ENCODE peak calls at places on chromosomes 13 and 19, in six cellular contexts. One of them, this sample, is unnamed.

GRCh38 chr19:843180-843835 is 2.5 kb downstream of the PRTN3 start:
- DNase-seq in Peyer's patch: no peak
- DNase-seq in fibroblast of lung: no peak
- DNase-seq in ovary: no peak
- DNase-seq in body of pancreas: peak
- DNase-seq in heart right ventricle: peak
- DNase-seq in this sample: no peak

GRCh38 chr13:109400625-109401257 is 385.6 kb downstream of the IRS2 start:
- DNase-seq in heart right ventricle: peak
- DNase-seq in Peyer's patch: no peak
- DNase-seq in ovary: no peak
- DNase-seq in body of pancreas: no peak
- DNase-seq in fibroblast of lung: peak
- DNase-seq in this sample: no peak

GRCh38 chr13:41562083-41562482 is 104.7 kb downstream of the RGCC start:
- DNase-seq in body of pancreas: peak
- DNase-seq in fibroblast of lung: peak
- DNase-seq in heart right ventricle: peak
- DNase-seq in Peyer's patch: no peak
- DNase-seq in ovary: peak
- DNase-seq in this sample: no peak

GRCh38 chr19:12899891-12900518 is 9.0 kb downstream of the GCDH start:
- DNase-seq in heart right ventricle: no peak
- DNase-seq in body of pancreas: no peak
- DNase-seq in fibroblast of lung: no peak
- DNase-seq in Peyer's patch: no peak
- DNase-seq in ovary: no peak
- DNase-seq in this sample: no peak

GRCh38 chr19:39262496-39262895 is 5.7 kb upstream of the IFNL2 start:
- DNase-seq in fibroblast of lung: no peak
- DNase-seq in heart right ventricle: no peak
- DNase-seq in body of pancreas: no peak
- DNase-seq in Peyer's patch: no peak
- DNase-seq in ovary: no peak
- DNase-seq in this sample: no peak

GRCh38 chr19:46080561-46080960 is 39.8 kb upstream of the IGFL4 start:
- DNase-seq in Peyer's patch: no peak
- DNase-seq in ovary: peak
- DNase-seq in body of pancreas: peak
- DNase-seq in fibroblast of lung: peak
- DNase-seq in heart right ventricle: no peak
- DNase-seq in this sample: no peak

GRCh38 chr13:41458187-41458938 is 1.0 kb downstream of the RGCC start:
- DNase-seq in body of pancreas: peak
- DNase-seq in fibroblast of lung: peak
- DNase-seq in Peyer's patch: peak
- DNase-seq in ovary: no peak
- DNase-seq in heart right ventricle: peak
- DNase-seq in this sample: no peak

GRCh38 chr13:26707122-26708006 is 53.2 kb downstream of the GPR12 start:
- DNase-seq in fibroblast of lung: peak
- DNase-seq in ovary: no peak
- DNase-seq in heart right ventricle: no peak
- DNase-seq in Peyer's patch: no peak
- DNase-seq in body of pancreas: no peak
- DNase-seq in this sample: no peak

GRCh38 chr19:15241259-15241658 is 9.0 kb upstream of the EPHX3 start:
- DNase-seq in fibroblast of lung: no peak
- DNase-seq in Peyer's patch: no peak
- DNase-seq in ovary: no peak
- DNase-seq in body of pancreas: no peak
- DNase-seq in heart right ventricle: no peak
- DNase-seq in this sample: peak

GRCh38 chr19:10861118-10861651 is 10.2 kb upstream of the CARM1 start:
- DNase-seq in heart right ventricle: no peak
- DNase-seq in Peyer's patch: no peak
- DNase-seq in fibroblast of lung: no peak
- DNase-seq in body of pancreas: peak
- DNase-seq in ovary: no peak
- DNase-seq in this sample: no peak

GRCh38 chr13:75135325-75135825 is 346.6 kb downstream of the TBC1D4 start:
- DNase-seq in heart right ventricle: no peak
- DNase-seq in Peyer's patch: no peak
- DNase-seq in fibroblast of lung: peak
- DNase-seq in ovary: no peak
- DNase-seq in body of pancreas: no peak
- DNase-seq in this sample: peak

GRCh38 chr19:30911491-30911890 is 437.7 kb downstream of the TSHZ3 start:
- DNase-seq in body of pancreas: no peak
- DNase-seq in heart right ventricle: no peak
- DNase-seq in ovary: no peak
- DNase-seq in Peyer's patch: no peak
- DNase-seq in fibroblast of lung: no peak
- DNase-seq in this sample: no peak

GRCh38 chr13:106528711-106529414 is 6.6 kb downstream of the EFNB2 start:
- DNase-seq in heart right ventricle: no peak
- DNase-seq in body of pancreas: no peak
- DNase-seq in fibroblast of lung: no peak
- DNase-seq in ovary: no peak
- DNase-seq in Peyer's patch: no peak
- DNase-seq in this sample: no peak

GRCh38 chr19:58020985-58021384 is 12.8 kb upstream of the ZSCAN1 start:
- DNase-seq in body of pancreas: no peak
- DNase-seq in fibroblast of lung: no peak
- DNase-seq in ovary: no peak
- DNase-seq in heart right ventricle: no peak
- DNase-seq in Peyer's patch: no peak
- DNase-seq in this sample: no peak
- H3K27ac ChIP-seq in body of pancreas: no peak
- H3K27ac ChIP-seq in fibroblast of lung: no peak
- H3K27ac ChIP-seq in ovary: no peak
- H3K27ac ChIP-seq in heart right ventricle: no peak
- H3K27ac ChIP-seq in Peyer's patch: no peak
- H3K27ac ChIP-seq in this sample: no peak

GRCh38 chr19:34556500-34556899 is 74.9 kb downstream of the WTIP start:
- DNase-seq in heart right ventricle: no peak
- DNase-seq in body of pancreas: peak
- DNase-seq in fibroblast of lung: no peak
- DNase-seq in ovary: no peak
- DNase-seq in Peyer's patch: no peak
- DNase-seq in this sample: no peak
- TF ChIP-seq CTCF in heart right ventricle: peak
- TF ChIP-seq CTCF in body of pancreas: peak
- TF ChIP-seq CTCF in fibroblast of lung: peak
- TF ChIP-seq CTCF in ovary: no peak
- TF ChIP-seq CTCF in Peyer's patch: peak
- TF ChIP-seq CTCF in this sample: no peak

DNA sequence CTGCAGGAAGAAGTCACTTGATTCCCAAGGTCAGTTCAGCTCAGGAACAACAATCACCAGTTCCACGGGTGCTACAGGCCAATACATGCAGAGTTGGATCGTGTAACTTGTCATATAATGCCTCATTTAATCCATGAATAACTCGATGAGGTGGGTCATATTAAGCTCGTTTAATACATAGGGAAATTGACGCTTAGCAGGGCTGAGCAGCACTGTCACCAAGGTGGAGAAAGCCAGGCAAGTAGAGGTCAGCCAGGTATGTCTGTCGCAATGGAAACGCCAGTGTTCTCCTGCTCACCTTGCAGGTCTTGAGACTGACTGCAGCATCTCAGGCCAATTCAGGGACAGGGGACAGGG is 52.3 kb downstream of the CCDC70 start:
- DNase-seq in ovary: no peak
- DNase-seq in Peyer's patch: no peak
- DNase-seq in body of pancreas: no peak
- DNase-seq in fibroblast of lung: no peak
- DNase-seq in heart right ventricle: no peak
- DNase-seq in this sample: no peak
- H3K27ac ChIP-seq in ovary: no peak
- H3K27ac ChIP-seq in Peyer's patch: no peak
- H3K27ac ChIP-seq in body of pancreas: no peak
- H3K27ac ChIP-seq in fibroblast of lung: no peak
- H3K27ac ChIP-seq in heart right ventricle: no peak
- H3K27ac ChIP-seq in this sample: no peak

GRCh38 chr19:43488179-43488578 is 16.4 kb downstream of the PHLDB3 start:
- DNase-seq in Peyer's patch: no peak
- DNase-seq in fibroblast of lung: no peak
- DNase-seq in heart right ventricle: no peak
- DNase-seq in body of pancreas: no peak
- DNase-seq in ovary: no peak
- DNase-seq in this sample: no peak

GRCh38 chr19:43495082-43495481 is 9.5 kb downstream of the PHLDB3 start:
- DNase-seq in Peyer's patch: no peak
- DNase-seq in ovary: no peak
- DNase-seq in heart right ventricle: no peak
- DNase-seq in fibroblast of lung: no peak
- DNase-seq in body of pancreas: no peak
- DNase-seq in this sample: no peak

GRCh38 chr19:43489979-43490599 is 14.5 kb downstream of the PHLDB3 start:
- DNase-seq in body of pancreas: no peak
- DNase-seq in fibroblast of lung: no peak
- DNase-seq in heart right ventricle: no peak
- DNase-seq in ovary: no peak
- DNase-seq in Peyer's patch: no peak
- DNase-seq in this sample: no peak

GRCh38 chr19:43489310-43489709 is 15.2 kb downstream of the PHLDB3 start:
- DNase-seq in body of pancreas: no peak
- DNase-seq in heart right ventricle: no peak
- DNase-seq in fibroblast of lung: no peak
- DNase-seq in ovary: no peak
- DNase-seq in Peyer's patch: no peak
- DNase-seq in this sample: no peak

GRCh38 chr19:43490759-43491158 is 13.8 kb downstream of the PHLDB3 start:
- DNase-seq in body of pancreas: no peak
- DNase-seq in ovary: no peak
- DNase-seq in Peyer's patch: no peak
- DNase-seq in fibroblast of lung: no peak
- DNase-seq in heart right ventricle: no peak
- DNase-seq in this sample: no peak
- TF ChIP-seq CTCF in body of pancreas: no peak
- TF ChIP-seq CTCF in ovary: no peak
- TF ChIP-seq CTCF in Peyer's patch: no peak
- TF ChIP-seq CTCF in fibroblast of lung: no peak
- TF ChIP-seq CTCF in heart right ventricle: no peak
- TF ChIP-seq CTCF in this sample: no peak

DNA sequence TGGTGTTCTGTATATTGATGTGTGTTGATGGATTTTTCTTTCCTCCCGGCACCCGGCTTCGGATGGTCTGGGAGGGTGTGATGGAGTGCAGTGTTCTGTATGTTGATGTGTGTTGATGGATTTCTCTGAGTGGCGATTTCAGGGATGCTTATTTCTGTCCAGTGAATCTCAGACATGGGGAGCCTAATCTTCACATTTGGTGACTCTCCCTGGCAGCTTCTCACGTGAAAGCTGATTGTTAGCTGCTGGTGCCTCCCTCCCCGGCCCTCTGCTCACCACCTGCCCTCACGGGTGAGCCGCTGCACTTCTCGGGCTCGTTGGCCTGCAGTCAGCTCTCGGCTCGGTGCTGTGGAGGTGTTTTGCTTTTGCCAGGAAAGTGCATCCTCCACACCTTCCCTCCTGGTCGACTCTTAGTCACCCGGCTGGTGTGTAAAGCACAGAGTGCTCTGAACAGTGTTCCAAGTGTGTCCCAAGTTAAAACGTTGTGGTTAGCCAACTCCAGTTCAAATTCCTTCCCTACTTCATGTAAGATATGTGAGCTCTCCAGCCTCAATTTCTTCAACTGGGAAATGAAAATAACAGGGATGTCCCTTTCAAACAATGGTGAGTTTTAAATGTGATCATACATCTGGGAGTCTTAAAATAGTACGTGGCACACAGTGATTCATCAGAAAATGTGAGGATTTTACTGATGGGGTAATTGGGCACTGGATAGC is 54.6 kb downstream of the ATP11A start:
- DNase-seq in ovary: no peak
- DNase-seq in Peyer's patch: no peak
- DNase-seq in body of pancreas: no peak
- DNase-seq in fibroblast of lung: peak
- DNase-seq in heart right ventricle: no peak
- DNase-seq in this sample: no peak
- H3K27ac ChIP-seq in ovary: no peak
- H3K27ac ChIP-seq in Peyer's patch: no peak
- H3K27ac ChIP-seq in body of pancreas: no peak
- H3K27ac ChIP-seq in fibroblast of lung: no peak
- H3K27ac ChIP-seq in heart right ventricle: peak
- H3K27ac ChIP-seq in this sample: no peak

DNA sequence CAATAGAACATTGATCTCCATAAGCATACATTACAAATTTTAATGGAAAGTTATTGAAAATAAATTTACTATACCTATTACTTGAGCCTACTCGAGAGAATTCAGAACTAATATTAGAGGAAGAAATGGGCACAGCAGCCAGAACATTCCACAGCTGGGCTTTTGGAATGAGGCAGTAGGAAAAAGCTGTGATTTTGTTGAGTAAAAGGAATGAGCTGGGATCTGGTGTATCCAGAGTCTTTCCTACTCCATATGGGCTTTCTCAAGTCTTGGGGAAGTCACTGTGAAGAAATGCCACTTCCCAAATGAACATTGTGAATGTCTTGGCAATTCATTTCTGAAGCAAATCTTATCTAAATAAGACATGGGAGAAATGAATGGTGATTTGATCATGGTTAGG is 93.1 kb downstream of the CYSLTR2 start:
- DNase-seq in ovary: no peak
- DNase-seq in fibroblast of lung: no peak
- DNase-seq in body of pancreas: no peak
- DNase-seq in heart right ventricle: no peak
- DNase-seq in Peyer's patch: no peak
- DNase-seq in this sample: no peak
- TF ChIP-seq CTCF in ovary: no peak
- TF ChIP-seq CTCF in fibroblast of lung: no peak
- TF ChIP-seq CTCF in body of pancreas: no peak
- TF ChIP-seq CTCF in heart right ventricle: no peak
- TF ChIP-seq CTCF in Peyer's patch: no peak
- TF ChIP-seq CTCF in this sample: no peak

This sample was measured in RWPE2.